ENCODE peak calls at places on chromosomes 16 and 17, in five cellular contexts. H is MM.1S; N is effector memory CD4-positive, alpha-beta T cell; K is kidney epithelial cell; G is activated T-helper 1 cell treated with anti-CD3 and anti-CD28 coated beads, Interleukin-12 subunit alpha, Interleukin-12 subunit beta, Interleukin-2, Interleukin-4 antibody, amounts not matched to agents 30 ng/mL and 10 ng/mL and 1 ng/mL, durations not matched to agents 14 hours and 24 hours and 36 hours. W is an unnamed sample.

GRCh38 chr16:56921571-56921970 is 10.4 kb upstream of the HERPUD1 start:
- DNase-seq in K (no peak), H (no peak), N (no peak), G (no peak), W (no peak)

GRCh38 chr16:16062023-16062932 is 112.9 kb downstream of the ABCC1 start:
- DNase-seq in H (no peak), K (no peak), N (no peak), G (peak; percentile 36), W (no peak)

GRCh38 chr17:29568331-29569244 is at the start of gene TP53I13:
- DNase-seq in N (peak; percentile 85), H (peak; percentile 90), G (peak; percentile 87), K (no peak), W (no peak)

GRCh38 chr17:3635474-3636153 is 436 bp downstream of the SHPK start:
- DNase-seq in N (no peak), G (no peak), K (no peak), H (peak; percentile 30), W (no peak)

GRCh38 chr16:14369734-14370598 is 260.1 kb downstream of the PARN start:
- DNase-seq in N (no peak), H (no peak), K (no peak), G (no peak), W (no peak)

GRCh38 chr17:31008374-31009035 is 37.7 kb downstream of the RNF135 start:
- DNase-seq in G (peak; percentile 43), N (peak; percentile 47), K (no peak), H (peak; percentile 57), W (no peak)

GRCh38 chr17:33039874-33040273 is 48.2 kb downstream of the SPACA3 start:
- DNase-seq in N (no peak), K (no peak), H (no peak), G (no peak), W (peak; percentile 37)

GRCh38 chr16:85651822-85652430 is 36.8 kb downstream of the GINS2 start:
- DNase-seq in H (no peak), N (no peak), K (no peak), G (no peak), W (no peak)

GRCh38 chr16:89105599-89106151 is 12.0 kb downstream of the ACSF3 start:
- DNase-seq in N (no peak), G (no peak), K (no peak), H (no peak), W (no peak)